ENCODE peak calls at places on chromosome 3, in five cellular contexts. One of them, this sample, is unnamed.

GRCh38 chr3:186038360-186038759 is 70.5 kb downstream of the ETV5 start:
- DNase-seq in HCT116: no peak
- DNase-seq in IMR-90: no peak
- DNase-seq in neural progenitor cell: peak; percentile 20
- DNase-seq in fibroblast of lung: no peak
- DNase-seq in this sample: no peak

GRCh38 chr3:140008693-140008980 is 73.7 kb downstream of the CLSTN2 start:
- DNase-seq in IMR-90: no peak
- DNase-seq in neural progenitor cell: no peak
- DNase-seq in HCT116: no peak
- DNase-seq in fibroblast of lung: no peak
- DNase-seq in this sample: no peak

GRCh38 chr3:104960579-104960978 is 406.1 kb upstream of the ALCAM start:
- DNase-seq in HCT116: no peak
- DNase-seq in neural progenitor cell: no peak
- DNase-seq in fibroblast of lung: peak; percentile 41
- DNase-seq in IMR-90: no peak
- DNase-seq in this sample: peak; percentile 15

GRCh38 chr3:4426782-4427344 is 40.2 kb downstream of the SUMF1 start:
- DNase-seq in fibroblast of lung: peak; percentile 80
- DNase-seq in HCT116: peak; percentile 3
- DNase-seq in IMR-90: peak; percentile 91
- DNase-seq in neural progenitor cell: no peak
- DNase-seq in this sample: peak; percentile 79

GRCh38 chr3:195895078-195895899 is 13.1 kb downstream of the TNK2 start:
- DNase-seq in neural progenitor cell: peak; percentile 61
- DNase-seq in HCT116: peak; percentile 37
- DNase-seq in IMR-90: peak; percentile 11
- DNase-seq in fibroblast of lung: no peak
- DNase-seq in this sample: no peak

GRCh38 chr3:94009612-94010011 is 18.8 kb downstream of the STX19 start:
- DNase-seq in IMR-90: no peak
- DNase-seq in neural progenitor cell: no peak
- DNase-seq in HCT116: no peak
- DNase-seq in fibroblast of lung: no peak
- DNase-seq in this sample: no peak

GRCh38 chr3:113764698-113765097 is 17.9 kb downstream of the ATP6V1A start:
- DNase-seq in neural progenitor cell: no peak
- DNase-seq in IMR-90: no peak
- DNase-seq in HCT116: no peak
- DNase-seq in fibroblast of lung: no peak
- DNase-seq in this sample: no peak

GRCh38 chr3:71063768-71064287 is 519.7 kb downstream of the FOXP1 start:
- DNase-seq in IMR-90: peak; percentile 45
- DNase-seq in HCT116: no peak
- DNase-seq in neural progenitor cell: peak; percentile 72
- DNase-seq in fibroblast of lung: peak; percentile 53
- DNase-seq in this sample: no peak

GRCh38 chr3:195559723-195560409 is 16.7 kb upstream of the PPP1R2 start:
- DNase-seq in neural progenitor cell: no peak
- DNase-seq in IMR-90: no peak
- DNase-seq in fibroblast of lung: no peak
- DNase-seq in HCT116: peak; percentile 39
- DNase-seq in this sample: no peak

GRCh38 chr3:88480822-88481221 is 331.1 kb downstream of the C3orf38 start:
- DNase-seq in neural progenitor cell: no peak
- DNase-seq in IMR-90: no peak
- DNase-seq in HCT116: no peak
- DNase-seq in fibroblast of lung: peak; percentile 43
- DNase-seq in this sample: peak; percentile 37

GRCh38 chr3:157499342-157499963 is 3.8 kb downstream of the VEPH1 start:
- DNase-seq in IMR-90: no peak
- DNase-seq in HCT116: peak; percentile 48
- DNase-seq in fibroblast of lung: peak; percentile 49
- DNase-seq in neural progenitor cell: peak; percentile 79
- DNase-seq in this sample: peak; percentile 26

GRCh38 chr3:197335428-197336132 is 37.2 kb upstream of the DLG1 start:
- DNase-seq in fibroblast of lung: peak; percentile 62
- DNase-seq in neural progenitor cell: no peak
- DNase-seq in IMR-90: no peak
- DNase-seq in HCT116: no peak
- DNase-seq in this sample: peak; percentile 54

GRCh38 chr3:45008117-45008516 is 18.0 kb upstream of the CLEC3B start:
- DNase-seq in IMR-90: peak; percentile 79
- DNase-seq in fibroblast of lung: peak; percentile 55
- DNase-seq in HCT116: no peak
- DNase-seq in neural progenitor cell: no peak
- DNase-seq in this sample: peak; percentile 36

GRCh38 chr3:16467368-16467767 is 46.1 kb downstream of the RFTN1 start:
- DNase-seq in HCT116: no peak
- DNase-seq in neural progenitor cell: no peak
- DNase-seq in fibroblast of lung: no peak
- DNase-seq in IMR-90: no peak
- DNase-seq in this sample: no peak

GRCh38 chr3:9793161-9793781 is 389 bp downstream of the ARPC4 start:
- DNase-seq in neural progenitor cell: peak; percentile 37
- DNase-seq in IMR-90: peak; percentile 44
- DNase-seq in fibroblast of lung: peak; percentile 55
- DNase-seq in HCT116: no peak
- DNase-seq in this sample: no peak

GRCh38 chr3:55697177-55697865 is 210.2 kb upstream of the WNT5A start:
- DNase-seq in IMR-90: no peak
- DNase-seq in HCT116: no peak
- DNase-seq in fibroblast of lung: no peak
- DNase-seq in neural progenitor cell: no peak
- DNase-seq in this sample: no peak
- H2AFZ ChIP-seq in IMR-90: no peak overlapping the region
- H2AFZ ChIP-seq in HCT116: no peak overlapping the region
- H2AFZ ChIP-seq in fibroblast of lung: no peak overlapping the region
- H2AFZ ChIP-seq in neural progenitor cell: no peak overlapping the region
- H2AFZ ChIP-seq in this sample: no peak overlapping the region

GRCh38 chr3:66178206-66178605 is 42.6 kb upstream of the SLC25A26 start:
- DNase-seq in HCT116: no peak
- DNase-seq in neural progenitor cell: no peak
- DNase-seq in IMR-90: no peak
- DNase-seq in fibroblast of lung: no peak
- DNase-seq in this sample: no peak

GRCh38 chr3:66182228-66182627 is 38.6 kb upstream of the SLC25A26 start:
- DNase-seq in fibroblast of lung: no peak
- DNase-seq in HCT116: no peak
- DNase-seq in IMR-90: no peak
- DNase-seq in neural progenitor cell: no peak
- DNase-seq in this sample: no peak

GRCh38 chr3:66181764-66182163 is 39.0 kb upstream of the SLC25A26 start:
- DNase-seq in IMR-90: no peak
- DNase-seq in neural progenitor cell: no peak
- DNase-seq in fibroblast of lung: no peak
- DNase-seq in HCT116: no peak
- DNase-seq in this sample: no peak

GRCh38 chr3:66177026-66177425 is 43.8 kb upstream of the SLC25A26 start:
- DNase-seq in neural progenitor cell: no peak
- DNase-seq in HCT116: no peak
- DNase-seq in fibroblast of lung: no peak
- DNase-seq in IMR-90: no peak
- DNase-seq in this sample: no peak

GRCh38 chr3:66179813-66180212 is 41.0 kb upstream of the SLC25A26 start:
- DNase-seq in HCT116: no peak
- DNase-seq in fibroblast of lung: peak; percentile 60
- DNase-seq in neural progenitor cell: no peak
- DNase-seq in IMR-90: no peak
- DNase-seq in this sample: peak; percentile 57
- H3K27ac ChIP-seq in HCT116: no peak overlapping the region
- H3K27ac ChIP-seq in fibroblast of lung: no peak overlapping the region
- H3K27ac ChIP-seq in neural progenitor cell: no peak overlapping the region
- H3K27ac ChIP-seq in IMR-90: no peak overlapping the region
- H3K27ac ChIP-seq in this sample: no peak overlapping the region

GRCh38 chr3:52067046-52067445 is 10.7 kb upstream of the DUSP7 start:
- DNase-seq in HCT116: no peak
- DNase-seq in fibroblast of lung: no peak
- DNase-seq in neural progenitor cell: no peak
- DNase-seq in IMR-90: no peak
- DNase-seq in this sample: no peak
- H2AFZ ChIP-seq in HCT116: no peak overlapping the region
- H2AFZ ChIP-seq in fibroblast of lung: no peak overlapping the region
- H2AFZ ChIP-seq in neural progenitor cell: no peak overlapping the region
- H2AFZ ChIP-seq in IMR-90: no peak overlapping the region
- H2AFZ ChIP-seq in this sample: no peak overlapping the region

GRCh38 chr3:154844863-154845262 is 235.3 kb upstream of the MME start:
- DNase-seq in IMR-90: no peak
- DNase-seq in HCT116: no peak
- DNase-seq in neural progenitor cell: no peak
- DNase-seq in fibroblast of lung: no peak
- DNase-seq in this sample: no peak

GRCh38 chr3:154849408-154849807 is 230.7 kb upstream of the MME start:
- DNase-seq in IMR-90: no peak
- DNase-seq in HCT116: no peak
- DNase-seq in neural progenitor cell: no peak
- DNase-seq in fibroblast of lung: no peak
- DNase-seq in this sample: no peak

GRCh38 chr3:154842546-154842945 is 237.6 kb upstream of the MME start:
- DNase-seq in HCT116: no peak
- DNase-seq in fibroblast of lung: no peak
- DNase-seq in IMR-90: no peak
- DNase-seq in neural progenitor cell: no peak
- DNase-seq in this sample: no peak

GRCh38 chr3:154843647-154844046 is 236.5 kb upstream of the MME start:
- DNase-seq in HCT116: no peak
- DNase-seq in fibroblast of lung: no peak
- DNase-seq in neural progenitor cell: no peak
- DNase-seq in IMR-90: no peak
- DNase-seq in this sample: no peak
- H3K27ac ChIP-seq in HCT116: no peak overlapping the region
- H3K27ac ChIP-seq in fibroblast of lung: no peak overlapping the region
- H3K27ac ChIP-seq in neural progenitor cell: no peak overlapping the region
- H3K27ac ChIP-seq in IMR-90: no peak overlapping the region
- H3K27ac ChIP-seq in this sample: no peak overlapping the region

GRCh38 chr3:107218864-107219269 is 158.4 kb upstream of the CCDC54 start:
- DNase-seq in neural progenitor cell: no peak
- DNase-seq in HCT116: no peak
- DNase-seq in fibroblast of lung: no peak
- DNase-seq in IMR-90: no peak
- DNase-seq in this sample: no peak
- H2AFZ ChIP-seq in neural progenitor cell: peak overlapping the region; percentile 64
- H2AFZ ChIP-seq in HCT116: peak overlapping the region; percentile 10
- H2AFZ ChIP-seq in fibroblast of lung: no peak overlapping the region
- H2AFZ ChIP-seq in IMR-90: peak overlapping the region; percentile 61
- H2AFZ ChIP-seq in this sample: peak overlapping the region; percentile 58

GRCh38 chr3:125121246-125122010 is 65.6 kb upstream of the HEG1 start:
- DNase-seq in neural progenitor cell: no peak
- DNase-seq in fibroblast of lung: no peak
- DNase-seq in HCT116: no peak
- DNase-seq in IMR-90: no peak
- DNase-seq in this sample: no peak
- H3K27ac ChIP-seq in neural progenitor cell: no peak overlapping the region
- H3K27ac ChIP-seq in fibroblast of lung: peak overlapping the region; percentile 30
- H3K27ac ChIP-seq in HCT116: no peak overlapping the region
- H3K27ac ChIP-seq in IMR-90: no peak overlapping the region
- H3K27ac ChIP-seq in this sample: peak overlapping the region; percentile 3

GRCh38 chr3:7309707-7310106 is 448.8 kb downstream of the GRM7 start:
- DNase-seq in IMR-90: no peak
- DNase-seq in HCT116: no peak
- DNase-seq in fibroblast of lung: peak; percentile 96
- DNase-seq in neural progenitor cell: no peak
- DNase-seq in this sample: peak; percentile 97
- H2AFZ ChIP-seq in IMR-90: no peak overlapping the region
- H2AFZ ChIP-seq in HCT116: no peak overlapping the region
- H2AFZ ChIP-seq in fibroblast of lung: no peak overlapping the region
- H2AFZ ChIP-seq in neural progenitor cell: no peak overlapping the region
- H2AFZ ChIP-seq in this sample: no peak overlapping the region

GRCh38 chr3:135141092-135141491 is 346.0 kb downstream of the EPHB1 start:
- DNase-seq in IMR-90: no peak
- DNase-seq in fibroblast of lung: no peak
- DNase-seq in neural progenitor cell: no peak
- DNase-seq in HCT116: no peak
- DNase-seq in this sample: no peak
- H3K27ac ChIP-seq in IMR-90: no peak overlapping the region
- H3K27ac ChIP-seq in fibroblast of lung: no peak overlapping the region
- H3K27ac ChIP-seq in neural progenitor cell: no peak overlapping the region
- H3K27ac ChIP-seq in HCT116: no peak overlapping the region
- H3K27ac ChIP-seq in this sample: no peak overlapping the region

This sample was measured in astrocyte.